ENCODE peak calls at places on chromosomes 4 and X, in six cellular contexts. R is H1, V is K562, W is NT2/D1, P is HepG2, L is GM12878. H is an unnamed sample.

GRCh38 chr4:182917182-182918043 is at the start of gene DCTD:
- DNase-seq in R (no peak), V (peak), W (no peak), P (peak), L (no peak), H (no peak)

GRCh38 chr4:53489279-53489889 is 101.9 kb downstream of the LNX1 start:
- DNase-seq in R (no peak), V (peak), W (no peak), P (no peak), L (no peak), H (no peak)

GRCh38 chr4:8727546-8728510 is 135.3 kb downstream of the CPZ start:
- DNase-seq in R (no peak), V (no peak), W (no peak), P (no peak), L (no peak), H (no peak)

GRCh38 chr4:75513529-75514130 is 573 bp downstream of the RCHY1 start:
- DNase-seq in R (no peak), V (no peak), W (no peak), P (no peak), L (no peak), H (no peak)

GRCh38 chr4:7511509-7511908 is 76.8 kb upstream of the PSAPL1 start:
- DNase-seq in R (no peak), V (no peak), W (no peak), P (no peak), L (no peak), H (no peak)

GRCh38 chrX:129716507-129716906 is 22.3 kb upstream of the XPNPEP2 start:
- DNase-seq in R (no peak), V (no peak), W (no peak), P (peak), L (no peak), H (no peak)

GRCh38 chrX:65609237-65609636 is 58.2 kb upstream of the MSN start:
- DNase-seq in R (no peak), V (no peak), W (no peak), P (no peak), L (no peak), H (no peak)

GRCh38 chr4:37827030-37827705 is 682 bp downstream of the PGM2 start:
- DNase-seq in R (no peak), V (no peak), W (no peak), P (no peak), L (no peak), H (no peak)

GRCh38 chrX:357693-358471 is 28.8 kb downstream of the PPP2R3B start:
- DNase-seq in R (no peak), V (no peak), W (no peak), P (no peak), L (no peak), H (no peak)

GRCh38 chrX:24702362-24703184 is 8.9 kb downstream of the POLA1 start:
- DNase-seq in R (no peak), V (no peak), W (no peak), P (no peak), L (peak), H (no peak)

GRCh38 chr4:95268819-95269565 is 279.8 kb downstream of the UNC5C start:
- DNase-seq in R (no peak), V (no peak), W (no peak), P (no peak), L (no peak), H (no peak)

GRCh38 chr4:109295081-109295480 is 7.4 kb downstream of the COL25A1 start:
- DNase-seq in R (no peak), V (no peak), W (no peak), P (no peak), L (no peak), H (no peak)

GRCh38 chrX:49878128-49878833 is 1.0 kb upstream of the USP27X start:
- DNase-seq in R (no peak), V (peak), W (no peak), P (no peak), L (no peak), H (no peak)

GRCh38 chr4:68463796-68464195 is 16.5 kb downstream of the TMPRSS11E start:
- DNase-seq in R (no peak), V (no peak), W (no peak), P (no peak), L (no peak), H (no peak)

GRCh38 chr4:84502333-84502954 is 3.4 kb upstream of the NKX6-1 start:
- DNase-seq in R (no peak), V (no peak), W (no peak), P (no peak), L (no peak), H (no peak)

GRCh38 chr4:2825740-2826139 is 17.9 kb upstream of the ADD1 start:
- DNase-seq in R (no peak), V (no peak), W (no peak), P (no peak), L (no peak), H (no peak)

GRCh38 chr4:80767944-80768343 is 262.6 kb upstream of the BMP3 start:
- DNase-seq in R (no peak), V (no peak), W (no peak), P (no peak), L (no peak), H (no peak)

GRCh38 chrX:19388064-19388679 is 44.4 kb downstream of the PDHA1 start:
- DNase-seq in R (no peak), V (no peak), W (no peak), P (no peak), L (no peak), H (no peak)

GRCh38 chrX:68490644-68491043 is 8.2 kb upstream of the YIPF6 start:
- DNase-seq in R (no peak), V (peak), W (no peak), P (peak), L (no peak), H (no peak)

GRCh38 chr4:183173580-183174526 is 74.8 kb downstream of the WWC2 start:
- DNase-seq in R (no peak), V (no peak), W (no peak), P (no peak), L (no peak), H (no peak)

GRCh38 chr4:10108818-10109783 is 7.5 kb downstream of the WDR1 start:
- DNase-seq in R (no peak), V (no peak), W (no peak), P (no peak), L (no peak), H (no peak)

GRCh38 chrX:19743386-19743785 is 144.0 kb downstream of the SH3KBP1 start:
- DNase-seq in R (no peak), V (no peak), W (no peak), P (no peak), L (peak), H (no peak)

GRCh38 chrX:34521563-34521962 is 135.5 kb downstream of the TMEM47 start:
- DNase-seq in R (no peak), V (no peak), W (peak), P (no peak), L (no peak), H (no peak)

GRCh38 chr4:46506876-46507275 is 116.9 kb upstream of the GABRA2 start:
- DNase-seq in R (no peak), V (no peak), W (no peak), P (no peak), L (no peak), H (no peak)
- TF ChIP-seq ZNF274 in R (no peak), V (no peak), W (no peak), P (no peak), L (no peak), H (no peak)

DNA sequence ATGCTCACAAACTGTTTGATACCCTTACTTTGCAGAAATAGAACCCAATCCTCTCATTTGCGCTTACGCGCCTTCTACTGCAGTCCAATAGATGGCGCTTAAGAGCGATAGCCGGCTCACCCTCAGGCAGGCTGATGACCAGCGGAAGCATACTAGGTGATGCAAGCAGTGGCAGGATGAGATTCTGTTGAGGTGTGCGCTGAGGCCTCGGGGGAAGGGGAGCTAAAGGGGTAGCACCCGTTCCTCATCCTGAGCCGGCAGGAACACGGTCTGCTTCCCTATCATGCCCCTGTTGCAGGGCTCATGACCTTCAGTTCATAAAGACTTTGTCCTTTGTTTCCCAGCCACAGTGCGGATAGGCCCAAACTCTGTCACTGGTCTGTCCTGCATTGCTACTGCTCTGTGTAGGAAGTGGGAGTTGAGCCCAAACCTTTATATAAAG is 628.9 kb downstream of the TLL1 start:
- DNase-seq in R (peak), V (no peak), W (peak), P (peak), L (no peak), H (peak)
- TF ChIP-seq ZNF274 in R (no peak), V (no peak), W (no peak), P (no peak), L (no peak), H (no peak)

GRCh38 chrX:40008841-40009461 is 88.8 kb downstream of the BCOR start:
- DNase-seq in R (no peak), V (no peak), W (no peak), P (no peak), L (no peak), H (no peak)
- TF ChIP-seq ZNF274 in R (no peak), V (no peak), W (no peak), P (no peak), L (no peak), H (no peak)

GRCh38 chr4:152635876-152636275 is 43.9 kb downstream of the TMEM154 start:
- DNase-seq in R (no peak), V (no peak), W (no peak), P (no peak), L (no peak), H (no peak)
- TF ChIP-seq ZNF274 in R (no peak), V (no peak), W (no peak), P (no peak), L (no peak), H (no peak)

DNA sequence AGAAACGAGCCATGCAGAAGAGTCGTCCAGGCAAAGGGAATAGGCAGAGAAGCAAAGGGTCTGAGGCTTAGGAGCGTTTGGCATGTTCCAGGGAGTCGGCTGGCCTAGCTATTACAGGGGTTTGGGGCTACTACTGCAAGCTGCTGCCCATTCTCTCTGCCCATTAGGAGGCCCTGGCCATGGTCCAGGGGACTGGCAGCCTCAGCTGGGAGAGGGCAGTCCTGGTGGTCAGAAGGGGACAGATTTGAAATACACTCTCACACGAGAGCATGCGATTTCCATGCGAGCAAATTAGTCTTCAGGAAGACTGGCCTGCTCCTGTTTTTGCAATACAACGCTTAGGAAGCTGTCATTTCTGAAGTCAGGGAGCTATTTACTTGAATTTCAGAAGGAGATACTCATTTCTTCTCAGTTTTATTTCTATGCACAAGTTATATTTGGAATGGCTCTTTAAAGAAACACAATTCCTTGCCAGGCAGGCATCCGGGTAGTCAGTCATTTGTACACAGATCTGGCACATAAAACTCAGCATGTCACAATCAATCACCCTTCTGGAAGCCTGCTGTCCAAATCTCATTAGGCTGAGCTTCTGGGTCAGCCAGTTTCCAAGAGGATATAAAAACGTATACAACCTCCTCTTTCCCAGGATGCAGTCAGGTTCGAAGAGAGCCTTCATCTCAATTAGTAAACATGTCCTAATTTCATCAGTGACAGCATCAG is 27.0 kb downstream of the PROM1 start:
- DNase-seq in R (no peak), V (no peak), W (no peak), P (no peak), L (no peak), H (no peak)
- TF ChIP-seq ZNF274 in R (no peak), V (no peak), W (no peak), P (no peak), L (no peak), H (no peak)

GRCh38 chr4:113384600-113384999 is 335.1 kb downstream of the ANK2 start:
- DNase-seq in R (no peak), V (no peak), W (no peak), P (no peak), L (no peak), H (peak)
- TF ChIP-seq ZNF274 in R (no peak), V (no peak), W (no peak), P (no peak), L (no peak), H (no peak)

DNA sequence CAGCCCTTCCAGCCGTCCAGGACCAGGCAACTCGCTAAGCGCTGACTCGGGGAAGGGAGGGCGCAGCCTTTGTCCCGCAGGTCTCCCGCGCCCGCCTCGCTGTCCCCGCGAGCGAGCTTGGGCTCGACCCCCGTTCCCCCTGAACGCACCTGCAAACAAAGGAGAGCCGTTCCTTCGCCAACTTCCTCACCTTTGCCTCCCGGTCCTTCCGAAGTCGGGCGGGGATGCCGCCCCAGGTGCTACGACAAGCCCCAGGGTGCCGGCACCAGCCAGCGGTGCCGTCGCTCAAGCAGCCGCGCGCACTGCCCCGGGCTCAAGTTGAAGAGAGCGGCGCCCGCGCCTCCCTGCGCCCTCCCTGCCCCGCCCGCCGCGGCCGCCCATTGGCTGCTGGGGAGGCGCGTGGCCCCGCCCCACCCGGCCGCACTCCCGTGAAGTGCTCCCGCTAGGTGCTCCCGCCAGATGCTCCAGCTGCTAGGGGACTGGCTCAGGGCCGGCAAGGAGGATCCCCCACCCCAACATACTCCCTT is 107.1 kb downstream of the NSUN7 start:
- DNase-seq in R (peak), V (peak), W (peak), P (no peak), L (no peak), H (no peak)
- TF ChIP-seq ZNF274 in R (no peak), V (no peak), W (no peak), P (no peak), L (no peak), H (no peak)

H was measured in HCT116.